ENCODE peak calls at places on chromosomes 11 and 22, in six cellular contexts. W is CD8-positive, alpha-beta memory T cell; M is cardiac muscle cell; S is pancreas; X is ascending aorta; Q is transverse colon. A is an unnamed sample. For H3K9me3 and H3K4me1, the result is how much of the 10 kb centered on the place peaks cover.

GRCh38 chr11:82750643-82751139 is 17.0 kb upstream of the FAM181B start:
- DNase-seq in W (no peak), M (no peak), S (no peak), X (no peak), Q (no peak), A (peak)

GRCh38 chr11:28491431-28491830 is 383.2 kb downstream of the METTL15 start:
- DNase-seq in W (no peak), M (no peak), S (no peak), X (no peak), Q (no peak), A (no peak)

GRCh38 chr22:25067851-25068421 is 115.4 kb downstream of the KIAA1671 start:
- DNase-seq in W (peak), M (no peak), S (no peak), X (peak), Q (peak), A (peak)

GRCh38 chr22:37824674-37825641 is 1.8 kb downstream of the GALR3 start:
- DNase-seq in W (no peak), M (peak), S (no peak), X (no peak), Q (no peak), A (peak)

GRCh38 chr22:42335839-42336378 is 65.5 kb upstream of the TCF20 start:
- DNase-seq in W (no peak), M (no peak), S (no peak), X (no peak), Q (no peak), A (no peak)

GRCh38 chr11:81907996-81908395 is 825.7 kb downstream of the FAM181B start:
- DNase-seq in W (no peak), M (no peak), S (no peak), X (no peak), Q (no peak), A (no peak)

GRCh38 chr11:116615211-116615865 is 157.4 kb downstream of the BUD13 start:
- DNase-seq in W (no peak), M (no peak), S (no peak), X (peak), Q (no peak), A (no peak)

GRCh38 chr22:25853902-25854301 is 111.9 kb downstream of the MYO18B start:
- DNase-seq in W (no peak), M (no peak), S (no peak), X (no peak), Q (no peak), A (no peak)

GRCh38 chr11:66745356-66746235 is 16.6 kb upstream of the SPTBN2 start:
- DNase-seq in W (peak), M (no peak), S (peak), X (no peak), Q (peak), A (no peak)

GRCh38 chr11:18188796-18189195 is 16.2 kb downstream of the MRGPRX4 start:
- DNase-seq in W (no peak), M (no peak), S (no peak), X (no peak), Q (no peak), A (no peak)

GRCh38 chr22:28710112-28710888 is 30.7 kb upstream of the TTC28 start:
- DNase-seq in W (no peak), M (peak), S (no peak), X (no peak), Q (no peak), A (no peak)

GRCh38 chr22:23551385-23551784 is 28.7 kb downstream of the IGLL1 start:
- DNase-seq in W (no peak), M (no peak), S (no peak), X (no peak), Q (no peak), A (no peak)

GRCh38 chr11:109422755-109423113 is 744 bp downstream of the C11orf87 start:
- DNase-seq in W (no peak), M (peak), S (peak), X (no peak), Q (no peak), A (no peak)

GRCh38 chr11:61893981-61894380 is 2.6 kb upstream of the FADS3 start:
- DNase-seq in W (no peak), M (peak), S (no peak), X (no peak), Q (no peak), A (no peak)

GRCh38 chr11:130188585-130189347 is 29.2 kb downstream of the ST14 start:
- DNase-seq in W (peak), M (no peak), S (no peak), X (no peak), Q (no peak), A (no peak)

GRCh38 chr11:64010783-64011182 is 24.5 kb downstream of the OTUB1 start:
- DNase-seq in W (no peak), M (no peak), S (no peak), X (no peak), Q (no peak), A (no peak)

GRCh38 chr11:86230921-86231320 is 13.6 kb upstream of the EED start:
- DNase-seq in W (no peak), M (no peak), S (no peak), X (no peak), Q (no peak), A (no peak)

GRCh38 chr11:38460429-38460828 is 1862.4 kb upstream of the RAG2 start:
- DNase-seq in W (no peak), M (peak), S (no peak), X (no peak), Q (no peak), A (no peak)

GRCh38 chr11:35153280-35153679 is 14.3 kb downstream of the CD44 start:
- DNase-seq in W (no peak), M (no peak), S (no peak), X (no peak), Q (no peak), A (no peak)

GRCh38 chr22:49331878-49332277 is 495.8 kb downstream of the BRD1 start:
- DNase-seq in W (no peak), M (no peak), S (no peak), X (no peak), Q (peak), A (no peak)

GRCh38 chr11:35160902-35161585 is 22.1 kb downstream of the CD44 start:
- DNase-seq in W (no peak), M (no peak), S (no peak), X (no peak), Q (no peak), A (no peak)

GRCh38 chr11:73426184-73426845 is 50.1 kb downstream of the RELT start:
- DNase-seq in W (no peak), M (peak), S (no peak), X (no peak), Q (no peak), A (no peak)

GRCh38 chr22:45671051-45671782 is 417 bp upstream of the ATXN10 start:
- DNase-seq in W (no peak), M (no peak), S (no peak), X (no peak), Q (peak), A (no peak)

GRCh38 chr11:48005133-48005532 is 24.8 kb downstream of the PTPRJ start:
- DNase-seq in W (no peak), M (peak), S (no peak), X (no peak), Q (no peak), A (peak)

GRCh38 chr22:31199187-31199586 is 12.9 kb upstream of the LIMK2 start:
- DNase-seq in W (no peak), M (no peak), S (no peak), X (no peak), Q (no peak), A (no peak)
- H3K9me3 ChIP-seq in W (under half), M (under half), S (under half), X (under half), Q (under half), A (under half)

GRCh38 chr22:39530692-39531331 is 1.7 kb downstream of the RPS19BP1 start:
- DNase-seq in W (no peak), M (peak), S (no peak), X (no peak), Q (no peak), A (no peak)
- H3K4me1 ChIP-seq in W (half or more), M (under half), S (under half), X (under half), Q (under half), A (half or more)

DNA sequence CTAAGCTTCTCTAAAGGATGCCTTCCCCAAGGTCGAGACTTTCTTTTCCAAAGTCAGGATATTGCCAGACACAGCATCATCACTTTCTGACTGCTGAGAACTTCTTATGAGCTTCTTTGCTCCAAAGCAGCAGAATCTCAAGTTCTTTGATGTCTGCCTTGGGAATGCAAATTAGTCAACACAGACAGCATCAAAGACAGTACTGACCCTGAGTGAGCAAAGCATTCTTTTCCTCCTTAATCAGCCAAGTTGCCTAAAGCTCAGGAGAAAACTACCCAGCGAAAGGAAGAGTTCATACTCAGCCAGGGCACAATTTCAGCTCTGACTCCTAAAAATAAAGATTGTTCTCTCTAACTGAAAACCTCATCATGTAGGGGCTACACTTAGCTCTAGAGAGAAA is 98.0 kb downstream of the SLC36A4 start:
- DNase-seq in W (no peak), M (peak), S (no peak), X (no peak), Q (no peak), A (no peak)
- H3K9me3 ChIP-seq in W (under half), M (under half), S (under half), X (under half), Q (under half), A (under half)

DNA sequence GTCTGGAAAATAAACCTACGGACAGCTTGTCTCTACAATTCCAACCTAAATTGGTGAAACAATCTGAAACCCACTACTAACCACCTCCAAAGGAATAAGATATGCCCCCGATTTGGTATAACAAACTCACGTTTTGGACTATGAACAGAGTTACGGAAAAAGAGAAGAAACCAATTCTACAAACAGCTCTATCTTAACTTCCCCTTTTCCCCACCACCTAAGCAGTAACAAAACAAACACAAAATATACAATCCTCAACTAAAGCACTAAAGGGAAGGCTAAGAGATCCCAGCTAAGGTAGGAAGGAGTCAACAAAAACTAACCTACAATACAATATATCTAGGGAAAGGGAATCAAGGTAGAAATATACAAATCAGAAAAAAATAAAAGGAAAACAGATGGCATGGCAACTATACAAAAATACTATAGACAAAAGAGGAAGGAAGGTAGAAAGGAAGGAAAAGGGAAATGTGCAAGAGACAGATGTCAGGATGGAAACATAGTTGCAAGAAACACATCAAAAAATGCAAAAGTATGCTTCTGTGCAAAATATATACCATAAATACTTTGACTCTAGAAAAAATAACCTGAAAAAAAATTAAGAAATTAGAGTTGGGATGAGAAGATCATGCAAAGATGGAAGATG is 43.9 kb upstream of the LYVE1 start:
- DNase-seq in W (no peak), M (no peak), S (no peak), X (no peak), Q (no peak), A (no peak)
- H3K4me1 ChIP-seq in W (under half), M (under half), S (under half), X (under half), Q (under half), A (under half)

GRCh38 chr22:47210112-47210657 is 447.7 kb downstream of the TBC1D22A start:
- DNase-seq in W (peak), M (no peak), S (no peak), X (peak), Q (no peak), A (no peak)
- H3K9me3 ChIP-seq in W (under half), M (under half), S (under half), X (under half), Q (under half), A (under half)